ENCODE peak calls at places on chromosomes 3 and 15, in five cellular contexts. T is psoas muscle, L is omental fat pad, O is AG09309, V is heart left ventricle. I is an unnamed sample.

GRCh38 chr3:38579551-38580449 is 69.7 kb downstream of the SCN5A start:
- DNase-seq in T (no peak), L (no peak), O (no peak), V (peak), I (no peak)

GRCh38 chr3:185409957-185410356 is 47.0 kb downstream of the MAP3K13 start:
- DNase-seq in T (no peak), L (no peak), O (no peak), V (no peak), I (no peak)

GRCh38 chr3:188152660-188153497 is 1.1 kb upstream of the LPP start:
- DNase-seq in T (peak), L (peak), O (no peak), V (no peak), I (no peak)

GRCh38 chr3:31629054-31629453 is 96.3 kb downstream of the STT3B start:
- DNase-seq in T (no peak), L (no peak), O (no peak), V (no peak), I (no peak)

GRCh38 chr15:47844437-47844836 is 127.1 kb downstream of the SEMA6D start:
- DNase-seq in T (no peak), L (no peak), O (no peak), V (no peak), I (no peak)

GRCh38 chr3:147120029-147120428 is 286.3 kb downstream of the ZIC4 start:
- DNase-seq in T (no peak), L (no peak), O (no peak), V (no peak), I (no peak)

GRCh38 chr15:76340198-76340801 is 3.7 kb downstream of the ISL2 start:
- DNase-seq in T (peak), L (no peak), O (no peak), V (no peak), I (no peak)

GRCh38 chr3:146499701-146500100 is 30.3 kb upstream of the PLSCR2 start:
- DNase-seq in T (no peak), L (no peak), O (no peak), V (no peak), I (no peak)

GRCh38 chr3:183591881-183592521 is 36.5 kb upstream of the KLHL6 start:
- DNase-seq in T (no peak), L (no peak), O (no peak), V (no peak), I (no peak)

GRCh38 chr3:45545476-45545875 is 49.1 kb upstream of the LIMD1 start:
- DNase-seq in T (peak), L (no peak), O (no peak), V (no peak), I (no peak)

GRCh38 chr15:85458764-85459163 is 78.4 kb downstream of the AKAP13 start:
- DNase-seq in T (no peak), L (no peak), O (no peak), V (no peak), I (no peak)

GRCh38 chr15:90046846-90047481 is 45.8 kb downstream of the ZNF710 start:
- DNase-seq in T (peak), L (no peak), O (no peak), V (no peak), I (no peak)

GRCh38 chr3:42403737-42404136 is 6.7 kb downstream of the LYZL4 start:
- DNase-seq in T (no peak), L (no peak), O (no peak), V (no peak), I (no peak)

GRCh38 chr3:184320099-184320445 is 5.7 kb downstream of the EIF4G1 start:
- DNase-seq in T (peak), L (peak), O (peak), V (peak), I (no peak)

GRCh38 chr15:78709263-78709882 is 68.4 kb upstream of the CHRNB4 start:
- DNase-seq in T (peak), L (peak), O (no peak), V (peak), I (peak)

GRCh38 chr3:189236352-189236751 is 64.6 kb downstream of the TPRG1 start:
- DNase-seq in T (no peak), L (no peak), O (no peak), V (no peak), I (no peak)

GRCh38 chr3:165895919-165896318 is 58.7 kb upstream of the BCHE start:
- DNase-seq in T (no peak), L (no peak), O (no peak), V (no peak), I (no peak)

GRCh38 chr3:15268033-15268631 is 62.1 kb downstream of the CAPN7 start:
- DNase-seq in T (peak), L (peak), O (peak), V (peak), I (peak)

GRCh38 chr15:100934735-100935134 is 15.6 kb downstream of the LRRK1 start:
- DNase-seq in T (no peak), L (no peak), O (no peak), V (no peak), I (no peak)
- TF ChIP-seq CTCF in T (no peak), L (no peak), O (peak), V (no peak), I (no peak)

DNA sequence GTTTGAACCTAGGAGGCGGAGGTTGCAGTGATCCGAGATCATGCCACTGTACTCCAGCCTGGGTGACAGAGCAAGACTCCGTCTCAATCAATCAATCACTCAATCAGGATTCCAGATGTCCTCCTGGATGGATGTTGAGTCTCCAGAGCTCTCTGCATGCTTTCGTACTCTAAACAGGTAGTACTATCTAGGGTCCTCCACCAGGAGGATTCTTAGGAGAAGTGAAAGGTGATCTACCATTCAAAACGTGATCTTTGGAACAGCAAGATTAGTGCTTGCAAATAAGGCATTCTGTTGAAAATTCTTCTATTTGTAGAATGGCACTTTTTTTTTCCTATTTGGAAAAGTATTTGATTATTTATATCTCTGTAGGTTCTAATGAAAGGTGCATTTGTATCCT is 34.3 kb downstream of the CNOT10 start:
- DNase-seq in T (no peak), L (no peak), O (no peak), V (no peak), I (no peak)
- TF ChIP-seq CTCF in T (no peak), L (no peak), O (no peak), V (no peak), I (no peak)

GRCh38 chr15:31499953-31500808 is 173.5 kb downstream of the KLF13 start:
- DNase-seq in T (no peak), L (no peak), O (no peak), V (no peak), I (no peak)

GRCh38 chr15:31499236-31499952 is 172.8 kb downstream of the KLF13 start:
- DNase-seq in T (no peak), L (no peak), O (no peak), V (no peak), I (no peak)

GRCh38 chr15:31497838-31498237 is 171.2 kb downstream of the KLF13 start:
- DNase-seq in T (no peak), L (no peak), O (no peak), V (no peak), I (no peak)

GRCh38 chr15:31498756-31499155 is 172.1 kb downstream of the KLF13 start:
- DNase-seq in T (no peak), L (no peak), O (no peak), V (no peak), I (no peak)

GRCh38 chr15:31498329-31498728 is 171.7 kb downstream of the KLF13 start:
- DNase-seq in T (no peak), L (no peak), O (no peak), V (no peak), I (no peak)
- TF ChIP-seq CTCF in T (no peak), L (no peak), O (peak), V (no peak), I (no peak)

GRCh38 chr15:63531586-63531985 is 27.2 kb downstream of the USP3 start:
- DNase-seq in T (no peak), L (no peak), O (no peak), V (no peak), I (no peak)
- TF ChIP-seq CTCF in T (no peak), L (no peak), O (peak), V (no peak), I (no peak)

GRCh38 chr3:180802837-180803236 is 109.6 kb upstream of the FXR1 start:
- DNase-seq in T (no peak), L (no peak), O (no peak), V (no peak), I (no peak)
- TF ChIP-seq CTCF in T (peak), L (no peak), O (peak), V (peak), I (peak)

GRCh38 chr3:100467133-100467532 is 25.3 kb upstream of the TMEM45A start:
- DNase-seq in T (no peak), L (no peak), O (no peak), V (no peak), I (no peak)

GRCh38 chr3:100463646-100464155 is 28.7 kb upstream of the TMEM45A start:
- DNase-seq in T (no peak), L (no peak), O (no peak), V (no peak), I (no peak)

GRCh38 chr3:100468676-100469075 is 23.7 kb upstream of the TMEM45A start:
- DNase-seq in T (no peak), L (no peak), O (no peak), V (no peak), I (no peak)

GRCh38 chr3:100463002-100463401 is 29.4 kb upstream of the TMEM45A start:
- DNase-seq in T (no peak), L (no peak), O (peak), V (no peak), I (no peak)

GRCh38 chr3:100465871-100466777 is 26.3 kb upstream of the TMEM45A start:
- DNase-seq in T (no peak), L (no peak), O (no peak), V (no peak), I (no peak)
- TF ChIP-seq CTCF in T (no peak), L (no peak), O (no peak), V (no peak), I (no peak)

DNA sequence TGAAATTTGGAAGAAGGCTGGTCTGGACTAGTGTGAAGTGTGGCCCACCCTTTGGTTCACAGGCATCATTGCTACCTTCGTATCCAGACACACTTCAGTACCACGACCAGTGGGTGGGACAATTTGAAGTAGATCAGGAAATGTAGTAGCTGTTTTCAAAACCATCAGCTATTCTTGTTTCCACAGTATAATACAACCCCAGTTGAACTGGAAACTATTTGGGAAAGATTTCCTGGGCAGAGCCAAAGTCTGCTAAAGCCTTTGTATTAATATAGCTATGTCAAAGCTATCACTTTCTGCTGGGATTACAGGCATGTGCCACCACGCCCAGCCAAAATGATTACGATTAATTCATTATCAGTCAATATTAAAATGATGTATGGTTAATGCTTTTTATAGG is 298.8 kb upstream of the RASGRP1 start:
- DNase-seq in T (no peak), L (no peak), O (no peak), V (no peak), I (no peak)
- TF ChIP-seq CTCF in T (no peak), L (no peak), O (no peak), V (no peak), I (no peak)

GRCh38 chr3:58288011-58288728 is 17.9 kb upstream of the RPP14 start:
- DNase-seq in T (no peak), L (no peak), O (no peak), V (no peak), I (no peak)
- TF ChIP-seq CTCF in T (peak), L (no peak), O (no peak), V (no peak), I (no peak)

GRCh38 chr15:100728371-100729201 is 126.2 kb downstream of the ASB7 start:
- DNase-seq in T (no peak), L (no peak), O (no peak), V (no peak), I (no peak)
- TF ChIP-seq CTCF in T (no peak), L (no peak), O (no peak), V (no peak), I (peak)